ENCODE peak calls at places on chromosomes 7 and 10, in seven cellular contexts. T, U, Q, Z, V, X and J are unnamed samples.

GRCh38 chr7:22356010-22356854 is 722 bp downstream of the RAPGEF5 start:
- DNase-seq in T (peak; percentile 28), U (no peak), Q (no peak), Z (no peak), V (no peak), X (no peak), J (no peak)

GRCh38 chr10:77869626-77870420 is 56.7 kb downstream of the DLG5 start:
- DNase-seq in T (no peak), U (no peak), Q (no peak), Z (no peak), V (no peak), X (no peak), J (no peak)

GRCh38 chr10:69911571-69912528 is 110.1 kb downstream of the COL13A1 start:
- DNase-seq in T (no peak), U (no peak), Q (no peak), Z (no peak), V (no peak), X (no peak), J (no peak)

GRCh38 chr10:71840936-71841335 is 10.1 kb downstream of the PSAP start:
- DNase-seq in T (no peak), U (no peak), Q (no peak), Z (no peak), V (no peak), X (no peak), J (no peak)

GRCh38 chr7:18941197-18941596 is 176.2 kb downstream of the TWIST1 start:
- DNase-seq in T (no peak), U (no peak), Q (no peak), Z (no peak), V (no peak), X (no peak), J (no peak)

GRCh38 chr7:13829914-13830603 is 159.4 kb downstream of the ETV1 start:
- DNase-seq in T (no peak), U (peak; percentile 1), Q (no peak), Z (no peak), V (no peak), X (no peak), J (no peak)

GRCh38 chr7:17963281-17963680 is 23.0 kb upstream of the SNX13 start:
- DNase-seq in T (no peak), U (no peak), Q (no peak), Z (no peak), V (no peak), X (no peak), J (no peak)

GRCh38 chr10:109883859-109884771 is 39.2 kb downstream of the XPNPEP1 start:
- DNase-seq in T (peak; percentile 65), U (peak; percentile 93), Q (peak; percentile 90), Z (peak; percentile 14), V (peak; percentile 58), X (peak; percentile 81), J (peak; percentile 85)

GRCh38 chr10:62779487-62780248 is 24.9 kb upstream of the ADO start:
- DNase-seq in T (peak; percentile 68), U (no peak), Q (peak; percentile 90), Z (peak; percentile 84), V (peak; percentile 64), X (no peak), J (no peak)

GRCh38 chr10:28690545-28690944 is 13.2 kb downstream of the BAMBI start:
- DNase-seq in T (no peak), U (no peak), Q (no peak), Z (no peak), V (no peak), X (no peak), J (no peak)

GRCh38 chr7:762891-763290 is 35.8 kb upstream of the PRKAR1B start:
- DNase-seq in T (no peak), U (no peak), Q (no peak), Z (no peak), V (no peak), X (no peak), J (no peak)

GRCh38 chr10:22346087-22346661 is 878 bp downstream of the SPAG6 start:
- DNase-seq in T (no peak), U (no peak), Q (no peak), Z (no peak), V (no peak), X (no peak), J (no peak)

GRCh38 chr10:103888113-103888841 is 29.7 kb downstream of the STN1 start:
- DNase-seq in T (peak; percentile 38), U (peak; percentile 77), Q (peak; percentile 89), Z (no peak), V (no peak), X (no peak), J (peak; percentile 64)

GRCh38 chr7:155209920-155210319 is 87.8 kb upstream of the INSIG1 start:
- DNase-seq in T (no peak), U (no peak), Q (no peak), Z (no peak), V (no peak), X (no peak), J (no peak)

GRCh38 chr7:145156834-145157233 is 321.0 kb upstream of the TPK1 start:
- DNase-seq in T (no peak), U (no peak), Q (no peak), Z (no peak), V (no peak), X (no peak), J (no peak)

GRCh38 chr10:74816824-74817498 is 9.4 kb upstream of the KAT6B start:
- DNase-seq in T (no peak), U (peak; percentile 63), Q (no peak), Z (no peak), V (no peak), X (no peak), J (no peak)

GRCh38 chr7:138919256-138919655 is 61.9 kb downstream of the KIAA1549 start:
- DNase-seq in T (no peak), U (no peak), Q (no peak), Z (no peak), V (no peak), X (no peak), J (no peak)

GRCh38 chr10:17533731-17534130 is 79.3 kb upstream of the ST8SIA6 start:
- DNase-seq in T (no peak), U (no peak), Q (no peak), Z (no peak), V (no peak), X (no peak), J (no peak)

GRCh38 chr7:46283852-46284251 is 362.8 kb upstream of the IGFBP3 start:
- DNase-seq in T (no peak), U (no peak), Q (peak; percentile 57), Z (no peak), V (no peak), X (no peak), J (no peak)

GRCh38 chr10:22551966-22552365 is 162.4 kb downstream of the PIP4K2A start:
- DNase-seq in T (no peak), U (no peak), Q (no peak), Z (no peak), V (no peak), X (no peak), J (no peak)

GRCh38 chr10:132679640-132680039 is 106.3 kb downstream of the NKX6-2 start:
- DNase-seq in T (no peak), U (no peak), Q (no peak), Z (no peak), V (no peak), X (no peak), J (no peak)

GRCh38 chr7:16849295-16850148 is 32.3 kb downstream of the AGR3 start:
- DNase-seq in T (no peak), U (peak; percentile 10), Q (no peak), Z (no peak), V (no peak), X (no peak), J (no peak)

GRCh38 chr10:89327803-89328441 is at the start of gene IFIT3:
- DNase-seq in T (peak; percentile 35), U (peak; percentile 96), Q (peak; percentile 85), Z (no peak), V (no peak), X (no peak), J (peak; percentile 84)

GRCh38 chr7:128454808-128455555 is 696 bp upstream of the HILPDA start:
- DNase-seq in T (no peak), U (peak; percentile 55), Q (no peak), Z (no peak), V (no peak), X (no peak), J (no peak)

GRCh38 chr7:7524121-7524520 is 11.6 kb downstream of the COL28A1 start:
- DNase-seq in T (no peak), U (no peak), Q (no peak), Z (no peak), V (no peak), X (no peak), J (no peak)

GRCh38 chr10:16441106-16441850 is 4.5 kb downstream of the PTER start:
- DNase-seq in T (no peak), U (no peak), Q (peak; percentile 50), Z (no peak), V (no peak), X (no peak), J (peak; percentile 27)

GRCh38 chr10:15263657-15264323 is 95.3 kb upstream of the NMT2 start:
- DNase-seq in T (no peak), U (no peak), Q (no peak), Z (no peak), V (no peak), X (no peak), J (no peak)

GRCh38 chr7:2012044-2012900 is 220.5 kb downstream of the MAD1L1 start:
- DNase-seq in T (peak; percentile 18), U (no peak), Q (no peak), Z (no peak), V (no peak), X (no peak), J (no peak)

GRCh38 chr10:77974396-77975074 is 48.0 kb upstream of the DLG5 start:
- DNase-seq in T (no peak), U (peak; percentile 10), Q (peak; percentile 35), Z (no peak), V (no peak), X (peak; percentile 57), J (no peak)

GRCh38 chr10:61859786-61860185 is 41.7 kb upstream of the ARID5B start:
- DNase-seq in T (no peak), U (no peak), Q (no peak), Z (no peak), V (no peak), X (no peak), J (no peak)

GRCh38 chr7:158880973-158881372 is 24.6 kb downstream of the DYNC2I1 start:
- DNase-seq in T (no peak), U (no peak), Q (no peak), Z (no peak), V (no peak), X (no peak), J (no peak)